ENCODE peak calls at places on chromosomes 6 and 20, in six cellular contexts. J, W, M, C, F and K are unnamed samples.

GRCh38 chr6:149449054-149449453 is 35.8 kb downstream of the ZC3H12D start:
- DNase-seq in F (no peak), C (no peak), W (no peak), M (no peak), J (no peak), K (no peak)

GRCh38 chr20:34701405-34702085 is 2.6 kb upstream of the TP53INP2 start:
- DNase-seq in W (no peak), M (no peak), J (no peak), C (no peak), F (no peak), K (no peak)

GRCh38 chr6:108578595-108579038 is 17.9 kb downstream of the FOXO3 start:
- DNase-seq in M (no peak), J (no peak), C (peak), F (no peak), W (no peak), K (peak)

GRCh38 chr6:14811760-14812428 is 434.0 kb upstream of the JARID2 start:
- DNase-seq in M (no peak), F (no peak), J (no peak), C (peak), W (no peak), K (peak)

GRCh38 chr6:159184559-159184958 is 15.4 kb downstream of the FNDC1 start:
- DNase-seq in J (no peak), C (no peak), M (no peak), W (peak), F (no peak), K (no peak)

GRCh38 chr20:53804920-53805894 is 211.6 kb upstream of the ZNF217 start:
- DNase-seq in F (no peak), C (no peak), M (no peak), W (no peak), J (no peak), K (no peak)

GRCh38 chr6:25835442-25836283 is 3.8 kb upstream of the SLC17A1 start:
- DNase-seq in W (no peak), C (no peak), J (no peak), F (no peak), M (no peak), K (no peak)

GRCh38 chr20:57134804-57135203 is 131.6 kb downstream of the BMP7 start:
- DNase-seq in F (no peak), J (no peak), W (no peak), C (no peak), M (no peak), K (no peak)

GRCh38 chr6:101722991-101723579 is 329.6 kb downstream of the GRIK2 start:
- DNase-seq in W (peak), J (no peak), F (peak), C (peak), M (no peak), K (peak)

GRCh38 chr6:93021235-93021909 is 398.0 kb downstream of the EPHA7 start:
- DNase-seq in W (no peak), J (no peak), C (no peak), F (no peak), M (no peak), K (no peak)

GRCh38 chr6:113632220-113632864 is 224.8 kb upstream of the MARCKS start:
- DNase-seq in M (no peak), C (peak), J (peak), F (peak), W (peak), K (peak)

GRCh38 chr6:132458887-132459604 is 53.9 kb downstream of the STX7 start:
- DNase-seq in J (no peak), W (no peak), C (no peak), M (no peak), F (no peak), K (no peak)

GRCh38 chr20:33862709-33863403 is 51.7 kb downstream of the CHMP4B start:
- DNase-seq in F (peak), J (no peak), W (no peak), M (peak), C (peak), K (peak)

GRCh38 chr20:37393863-37394542 is 48.1 kb downstream of the SRC start:
- DNase-seq in W (no peak), J (no peak), C (no peak), M (no peak), F (no peak), K (no peak)

GRCh38 chr20:48621256-48622078 is 206.3 kb downstream of the PREX1 start:
- DNase-seq in M (no peak), F (no peak), W (no peak), C (no peak), J (no peak), K (peak)

GRCh38 chr20:24816431-24816830 is 132.6 kb upstream of the CST7 start:
- DNase-seq in C (no peak), W (no peak), J (no peak), M (no peak), F (no peak), K (no peak)

GRCh38 chr20:62739067-62739466 is 30.4 kb downstream of the NTSR1 start:
- DNase-seq in M (no peak), W (no peak), J (no peak), C (no peak), F (no peak), K (no peak)

GRCh38 chr20:62740286-62741141 is 31.9 kb downstream of the NTSR1 start:
- DNase-seq in W (peak), F (peak), M (no peak), C (peak), J (peak), K (peak)

GRCh38 chr20:62737971-62738881 is 29.6 kb downstream of the NTSR1 start:
- DNase-seq in M (no peak), W (no peak), F (no peak), C (no peak), J (no peak), K (no peak)

GRCh38 chr20:62741191-62741676 is 32.6 kb downstream of the NTSR1 start:
- DNase-seq in W (no peak), M (no peak), J (no peak), C (no peak), F (no peak), K (peak)

DNA sequence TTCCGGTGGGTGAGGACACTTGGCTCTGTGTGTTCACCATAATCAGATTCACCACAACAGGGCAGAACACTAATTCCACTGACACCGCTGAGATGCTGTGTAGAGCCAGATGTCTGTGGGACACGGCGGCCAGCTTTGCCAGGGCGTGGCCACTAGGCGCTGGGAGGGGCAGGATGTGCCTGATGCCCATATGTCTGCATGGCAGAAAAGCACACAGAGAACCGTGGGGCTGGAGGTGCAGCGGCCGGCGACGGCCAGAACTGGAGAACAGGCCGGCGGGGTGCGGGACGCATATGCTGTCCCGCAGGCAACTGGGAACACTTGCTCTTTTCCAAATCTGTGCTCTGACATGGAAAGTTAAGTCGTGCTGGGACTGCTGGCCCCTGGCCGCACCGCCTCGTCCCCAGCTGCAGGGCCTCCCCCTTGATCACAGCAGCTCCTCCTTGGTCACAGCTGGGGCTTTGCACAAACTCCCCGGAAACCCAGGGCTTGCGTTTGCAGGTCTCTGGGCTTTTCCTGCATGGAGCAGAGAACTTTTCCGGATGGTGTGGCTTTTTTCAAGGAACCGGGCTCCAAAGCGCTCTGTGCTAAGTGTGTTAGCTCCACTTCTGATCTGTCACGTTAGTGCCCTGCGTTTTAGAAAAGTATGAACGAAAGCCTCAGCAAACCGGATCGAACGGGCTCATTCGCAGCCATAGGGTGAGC is 31.1 kb downstream of the NTSR1 start:
- DNase-seq in W (no peak), J (no peak), M (no peak), C (no peak), F (no peak), K (no peak)
- H3K4me3 ChIP-seq in W (peak), J (peak), M (no peak), C (peak), F (no peak), K (no peak)

DNA sequence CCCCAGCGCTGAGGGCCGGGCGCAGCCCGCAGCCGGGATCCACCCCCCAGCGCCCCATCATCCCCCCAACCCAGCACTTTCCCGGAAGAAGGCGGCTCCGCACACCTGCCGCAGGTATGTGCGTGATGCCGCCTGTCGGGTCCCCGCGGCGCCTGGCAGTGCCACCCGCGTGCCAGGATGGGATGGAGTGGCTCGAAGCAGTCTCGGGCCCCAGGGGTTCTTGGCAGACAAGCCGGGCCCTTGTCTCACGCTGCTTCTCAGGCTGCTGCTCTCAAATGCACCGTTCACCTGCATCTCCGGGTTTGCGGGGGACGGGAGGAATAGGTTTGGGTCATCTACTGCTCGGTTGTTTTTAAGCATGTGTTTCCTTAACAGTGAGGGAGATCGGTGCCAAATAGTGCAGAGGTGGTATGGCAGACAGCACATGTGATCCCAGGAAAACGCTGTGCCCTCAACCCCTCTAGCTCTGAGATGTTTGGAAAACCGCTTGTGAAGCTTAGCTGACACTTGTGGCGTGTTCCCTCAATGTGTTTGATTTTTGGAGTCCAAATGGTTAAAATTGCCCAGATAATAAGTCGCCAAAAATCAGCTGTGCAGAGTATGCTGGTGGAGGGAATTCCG is 847 bp downstream of the MYLIP start:
- DNase-seq in M (peak), F (peak), W (no peak), C (peak), J (peak), K (peak)
- TF ChIP-seq CTCF in M (no peak), F (no peak), W (no peak), C (no peak), J (no peak), K (no peak)

DNA sequence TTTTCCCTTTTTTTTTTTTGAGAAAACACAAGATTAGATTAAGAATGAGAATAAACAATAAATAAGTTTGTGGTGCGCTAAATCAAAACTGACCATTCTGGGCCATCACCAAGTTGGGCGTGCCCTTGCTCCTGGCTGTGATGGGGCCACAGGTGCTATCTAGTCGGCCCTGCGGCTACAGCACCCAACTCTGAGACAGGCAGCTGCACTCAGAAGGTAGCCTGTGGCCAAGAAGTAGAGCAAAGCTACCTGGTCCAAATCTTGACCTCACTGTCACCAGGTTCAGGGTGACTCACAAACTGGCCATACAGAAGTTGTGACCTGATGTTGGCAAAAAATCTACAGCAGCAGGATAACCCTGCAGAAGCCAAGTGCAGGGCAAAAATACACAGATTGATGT is 3.4 kb downstream of the TXNDC5 start:
- DNase-seq in W (no peak), C (no peak), J (peak), F (no peak), M (no peak), K (no peak)
- H3K4me3 ChIP-seq in W (no peak), C (no peak), J (peak), F (no peak), M (no peak), K (no peak)

GRCh38 chr6:88165877-88166492 is at the start of gene CNR1:
- DNase-seq in M (peak), W (no peak), C (peak), J (peak), F (peak), K (peak)
- TF ChIP-seq CTCF in M (no peak), W (no peak), C (no peak), J (peak), F (no peak), K (no peak)

GRCh38 chr20:3175270-3175669 is 1.9 kb upstream of the LZTS3 start:
- DNase-seq in F (no peak), J (no peak), W (no peak), M (no peak), C (no peak), K (no peak)
- H3K4me3 ChIP-seq in F (no peak), J (no peak), W (no peak), M (no peak), C (no peak), K (peak)

GRCh38 chr20:40739841-40740240 is 50.8 kb upstream of the MAFB start:
- DNase-seq in M (no peak), J (no peak), W (no peak), C (no peak), F (no peak), K (no peak)

GRCh38 chr20:40743172-40743775 is 54.2 kb upstream of the MAFB start:
- DNase-seq in W (no peak), M (no peak), J (no peak), F (no peak), C (no peak), K (no peak)

GRCh38 chr20:40741507-40742106 is 52.6 kb upstream of the MAFB start:
- DNase-seq in M (no peak), W (no peak), F (peak), J (peak), C (peak), K (peak)

GRCh38 chr20:40744072-40744471 is 55.0 kb upstream of the MAFB start:
- DNase-seq in J (no peak), W (no peak), C (no peak), F (no peak), M (no peak), K (no peak)

GRCh38 chr20:40738976-40739375 is 49.9 kb upstream of the MAFB start:
- DNase-seq in F (no peak), M (no peak), C (no peak), J (no peak), W (no peak), K (no peak)
- TF ChIP-seq CTCF in F (no peak), M (no peak), C (no peak), J (no peak), W (no peak), K (no peak)

GRCh38 chr6:118768441-118768840 is 117.0 kb upstream of the CEP85L start:
- DNase-seq in W (no peak), F (no peak), C (no peak), M (no peak), J (no peak), K (no peak)
- H3K4me3 ChIP-seq in W (no peak), F (no peak), C (no peak), M (no peak), J (peak), K (no peak)

GRCh38 chr6:122996797-122997520 is 924 bp downstream of the CLVS2 start:
- DNase-seq in J (no peak), W (no peak), F (no peak), M (no peak), C (no peak), K (no peak)
- TF ChIP-seq CTCF in J (no peak), W (no peak), F (no peak), M (no peak), C (no peak), K (no peak)

GRCh38 chr20:5602346-5602745 is 147.9 kb upstream of the SHLD1 start:
- DNase-seq in J (no peak), W (no peak), M (no peak), F (no peak), C (peak), K (peak)
- H3K4me3 ChIP-seq in J (no peak), W (no peak), M (no peak), F (no peak), C (no peak), K (no peak)

DNA sequence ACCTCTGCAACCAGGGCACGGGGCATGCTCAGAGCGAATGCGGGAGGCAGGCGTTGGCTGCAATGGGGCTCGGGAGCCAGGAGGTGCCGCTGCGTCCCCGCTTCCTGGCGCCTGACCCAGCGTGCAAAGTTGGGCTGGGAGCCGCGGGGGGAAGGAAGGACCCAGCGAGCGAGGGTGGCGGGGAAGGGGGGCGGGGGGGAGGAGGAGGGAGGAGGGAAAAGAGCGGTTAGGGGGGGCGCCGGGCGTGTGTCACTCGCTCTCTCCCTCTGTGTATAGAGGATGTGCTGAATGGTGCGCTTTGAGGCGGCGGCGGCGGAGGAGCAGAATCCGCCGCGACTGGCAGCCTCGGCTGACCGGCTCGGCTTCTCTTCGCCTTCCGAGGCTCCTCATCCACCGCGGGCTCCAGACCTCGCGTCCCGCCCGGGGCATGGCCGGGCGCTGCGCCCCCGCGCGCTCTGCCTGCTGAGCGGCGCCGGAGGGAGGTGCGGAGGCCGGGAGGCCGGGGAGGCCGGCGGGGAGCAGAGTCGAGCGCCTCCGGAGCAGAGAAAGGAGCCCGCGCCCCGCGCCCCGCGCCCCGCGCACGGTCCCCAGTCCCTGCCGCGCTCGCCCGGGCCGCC is at the start of gene PLCB1:
- DNase-seq in C (peak), F (peak), J (peak), M (peak), W (peak), K (peak)
- TF ChIP-seq CTCF in C (peak), F (peak), J (peak), M (peak), W (peak), K (peak)